ENCODE peak calls at places on chromosomes 7 and 10, in six cellular contexts. One of them, this sample, is unnamed.

GRCh38 chr7:142030294-142030693 is 34.6 kb downstream of the MGAM start:
- DNase-seq in coronary artery: no peak
- DNase-seq in AG08395: no peak
- DNase-seq in stimulated activated CD8-positive, alpha-beta memory T cell treated with anti-CD3 and anti-CD28 coated beads, Interleukin-7, amount 100 ng/mL, for 24 hours: no peak
- DNase-seq in NCI-H146: no peak
- DNase-seq in activated CD8-positive, alpha-beta T cell treated with anti-CD3 and anti-CD28 coated beads for 36 hours: no peak
- DNase-seq in this sample: no peak

GRCh38 chr7:123729217-123729578 is 19.6 kb downstream of the WASL start:
- DNase-seq in stimulated activated CD8-positive, alpha-beta memory T cell treated with anti-CD3 and anti-CD28 coated beads, Interleukin-7, amount 100 ng/mL, for 24 hours: no peak
- DNase-seq in NCI-H146: no peak
- DNase-seq in coronary artery: no peak
- DNase-seq in AG08395: no peak
- DNase-seq in activated CD8-positive, alpha-beta T cell treated with anti-CD3 and anti-CD28 coated beads for 36 hours: no peak
- DNase-seq in this sample: no peak

GRCh38 chr7:112173214-112173905 is 32.8 kb downstream of the DOCK4 start:
- DNase-seq in stimulated activated CD8-positive, alpha-beta memory T cell treated with anti-CD3 and anti-CD28 coated beads, Interleukin-7, amount 100 ng/mL, for 24 hours: no peak
- DNase-seq in coronary artery: no peak
- DNase-seq in activated CD8-positive, alpha-beta T cell treated with anti-CD3 and anti-CD28 coated beads for 36 hours: no peak
- DNase-seq in NCI-H146: peak; percentile 62
- DNase-seq in AG08395: peak; percentile 7
- DNase-seq in this sample: no peak

GRCh38 chr10:119206603-119207366 is 586 bp upstream of the GRK5 start:
- DNase-seq in NCI-H146: peak; percentile 70
- DNase-seq in activated CD8-positive, alpha-beta T cell treated with anti-CD3 and anti-CD28 coated beads for 36 hours: peak; percentile 72
- DNase-seq in AG08395: peak; percentile 75
- DNase-seq in stimulated activated CD8-positive, alpha-beta memory T cell treated with anti-CD3 and anti-CD28 coated beads, Interleukin-7, amount 100 ng/mL, for 24 hours: peak; percentile 37
- DNase-seq in coronary artery: peak; percentile 82
- DNase-seq in this sample: peak; percentile 93

GRCh38 chr7:91089382-91089963 is 174.8 kb upstream of the FZD1 start:
- DNase-seq in AG08395: peak; percentile 10
- DNase-seq in NCI-H146: peak; percentile 65
- DNase-seq in stimulated activated CD8-positive, alpha-beta memory T cell treated with anti-CD3 and anti-CD28 coated beads, Interleukin-7, amount 100 ng/mL, for 24 hours: no peak
- DNase-seq in coronary artery: no peak
- DNase-seq in activated CD8-positive, alpha-beta T cell treated with anti-CD3 and anti-CD28 coated beads for 36 hours: peak; percentile 8
- DNase-seq in this sample: no peak

GRCh38 chr7:156943091-156944041 is 6.1 kb upstream of the NOM1 start:
- DNase-seq in coronary artery: no peak
- DNase-seq in NCI-H146: peak; percentile 63
- DNase-seq in AG08395: no peak
- DNase-seq in activated CD8-positive, alpha-beta T cell treated with anti-CD3 and anti-CD28 coated beads for 36 hours: no peak
- DNase-seq in stimulated activated CD8-positive, alpha-beta memory T cell treated with anti-CD3 and anti-CD28 coated beads, Interleukin-7, amount 100 ng/mL, for 24 hours: no peak
- DNase-seq in this sample: no peak

GRCh38 chr7:12759112-12759511 is 71.7 kb downstream of the ARL4A start:
- DNase-seq in stimulated activated CD8-positive, alpha-beta memory T cell treated with anti-CD3 and anti-CD28 coated beads, Interleukin-7, amount 100 ng/mL, for 24 hours: no peak
- DNase-seq in AG08395: no peak
- DNase-seq in coronary artery: no peak
- DNase-seq in activated CD8-positive, alpha-beta T cell treated with anti-CD3 and anti-CD28 coated beads for 36 hours: no peak
- DNase-seq in NCI-H146: peak; percentile 47
- DNase-seq in this sample: no peak

GRCh38 chr7:131183611-131184119 is 144.0 kb upstream of the MKLN1 start:
- DNase-seq in coronary artery: no peak
- DNase-seq in AG08395: peak; percentile 17
- DNase-seq in activated CD8-positive, alpha-beta T cell treated with anti-CD3 and anti-CD28 coated beads for 36 hours: peak; percentile 47
- DNase-seq in NCI-H146: no peak
- DNase-seq in stimulated activated CD8-positive, alpha-beta memory T cell treated with anti-CD3 and anti-CD28 coated beads, Interleukin-7, amount 100 ng/mL, for 24 hours: no peak
- DNase-seq in this sample: no peak

GRCh38 chr10:71342850-71343773 is 24.1 kb downstream of the SLC29A3 start:
- DNase-seq in AG08395: no peak
- DNase-seq in stimulated activated CD8-positive, alpha-beta memory T cell treated with anti-CD3 and anti-CD28 coated beads, Interleukin-7, amount 100 ng/mL, for 24 hours: no peak
- DNase-seq in NCI-H146: no peak
- DNase-seq in coronary artery: no peak
- DNase-seq in activated CD8-positive, alpha-beta T cell treated with anti-CD3 and anti-CD28 coated beads for 36 hours: no peak
- DNase-seq in this sample: no peak

GRCh38 chr7:22858640-22859561 is 36.3 kb upstream of the TOMM7 start:
- DNase-seq in AG08395: peak; percentile 94
- DNase-seq in activated CD8-positive, alpha-beta T cell treated with anti-CD3 and anti-CD28 coated beads for 36 hours: peak; percentile 17
- DNase-seq in coronary artery: no peak
- DNase-seq in NCI-H146: no peak
- DNase-seq in stimulated activated CD8-positive, alpha-beta memory T cell treated with anti-CD3 and anti-CD28 coated beads, Interleukin-7, amount 100 ng/mL, for 24 hours: no peak
- DNase-seq in this sample: no peak

GRCh38 chr7:64886956-64887545 is 16.0 kb upstream of the ZNF273 start:
- DNase-seq in activated CD8-positive, alpha-beta T cell treated with anti-CD3 and anti-CD28 coated beads for 36 hours: no peak
- DNase-seq in AG08395: no peak
- DNase-seq in NCI-H146: no peak
- DNase-seq in coronary artery: no peak
- DNase-seq in stimulated activated CD8-positive, alpha-beta memory T cell treated with anti-CD3 and anti-CD28 coated beads, Interleukin-7, amount 100 ng/mL, for 24 hours: no peak
- DNase-seq in this sample: peak; percentile 28

GRCh38 chr10:43939389-43939938 is 290.8 kb upstream of the ZNF32 start:
- DNase-seq in activated CD8-positive, alpha-beta T cell treated with anti-CD3 and anti-CD28 coated beads for 36 hours: no peak
- DNase-seq in coronary artery: no peak
- DNase-seq in stimulated activated CD8-positive, alpha-beta memory T cell treated with anti-CD3 and anti-CD28 coated beads, Interleukin-7, amount 100 ng/mL, for 24 hours: no peak
- DNase-seq in NCI-H146: no peak
- DNase-seq in AG08395: no peak
- DNase-seq in this sample: no peak

GRCh38 chr10:26438534-26439269 is 561 bp downstream of the APBB1IP start:
- DNase-seq in AG08395: no peak
- DNase-seq in activated CD8-positive, alpha-beta T cell treated with anti-CD3 and anti-CD28 coated beads for 36 hours: peak; percentile 91
- DNase-seq in NCI-H146: no peak
- DNase-seq in coronary artery: peak; percentile 75
- DNase-seq in stimulated activated CD8-positive, alpha-beta memory T cell treated with anti-CD3 and anti-CD28 coated beads, Interleukin-7, amount 100 ng/mL, for 24 hours: no peak
- DNase-seq in this sample: peak; percentile 84

GRCh38 chr10:118106426-118106825 is 59.7 kb upstream of the RAB11FIP2 start:
- DNase-seq in stimulated activated CD8-positive, alpha-beta memory T cell treated with anti-CD3 and anti-CD28 coated beads, Interleukin-7, amount 100 ng/mL, for 24 hours: no peak
- DNase-seq in AG08395: no peak
- DNase-seq in NCI-H146: no peak
- DNase-seq in coronary artery: no peak
- DNase-seq in activated CD8-positive, alpha-beta T cell treated with anti-CD3 and anti-CD28 coated beads for 36 hours: peak; percentile 4
- DNase-seq in this sample: no peak

GRCh38 chr7:8051998-8052397 is 83.4 kb downstream of the GLCCI1 start:
- DNase-seq in coronary artery: no peak
- DNase-seq in AG08395: no peak
- DNase-seq in activated CD8-positive, alpha-beta T cell treated with anti-CD3 and anti-CD28 coated beads for 36 hours: no peak
- DNase-seq in NCI-H146: no peak
- DNase-seq in stimulated activated CD8-positive, alpha-beta memory T cell treated with anti-CD3 and anti-CD28 coated beads, Interleukin-7, amount 100 ng/mL, for 24 hours: no peak
- DNase-seq in this sample: no peak

GRCh38 chr10:3886666-3887251 is 101.8 kb upstream of the KLF6 start:
- DNase-seq in coronary artery: no peak
- DNase-seq in AG08395: peak; percentile 73
- DNase-seq in stimulated activated CD8-positive, alpha-beta memory T cell treated with anti-CD3 and anti-CD28 coated beads, Interleukin-7, amount 100 ng/mL, for 24 hours: no peak
- DNase-seq in NCI-H146: no peak
- DNase-seq in activated CD8-positive, alpha-beta T cell treated with anti-CD3 and anti-CD28 coated beads for 36 hours: no peak
- DNase-seq in this sample: no peak

GRCh38 chr7:155467846-155468821 is 10.2 kb downstream of the EN2 start:
- DNase-seq in stimulated activated CD8-positive, alpha-beta memory T cell treated with anti-CD3 and anti-CD28 coated beads, Interleukin-7, amount 100 ng/mL, for 24 hours: no peak
- DNase-seq in AG08395: no peak
- DNase-seq in coronary artery: no peak
- DNase-seq in NCI-H146: no peak
- DNase-seq in activated CD8-positive, alpha-beta T cell treated with anti-CD3 and anti-CD28 coated beads for 36 hours: no peak
- DNase-seq in this sample: peak; percentile 63

GRCh38 chr10:119161680-119162079 is 3.8 kb downstream of the SFXN4 start:
- DNase-seq in activated CD8-positive, alpha-beta T cell treated with anti-CD3 and anti-CD28 coated beads for 36 hours: no peak
- DNase-seq in NCI-H146: no peak
- DNase-seq in coronary artery: no peak
- DNase-seq in stimulated activated CD8-positive, alpha-beta memory T cell treated with anti-CD3 and anti-CD28 coated beads, Interleukin-7, amount 100 ng/mL, for 24 hours: no peak
- DNase-seq in AG08395: peak; percentile 33
- DNase-seq in this sample: peak; percentile 53

GRCh38 chr7:69871213-69871885 is 273.1 kb downstream of the AUTS2 start:
- DNase-seq in stimulated activated CD8-positive, alpha-beta memory T cell treated with anti-CD3 and anti-CD28 coated beads, Interleukin-7, amount 100 ng/mL, for 24 hours: no peak
- DNase-seq in AG08395: peak; percentile 65
- DNase-seq in NCI-H146: no peak
- DNase-seq in activated CD8-positive, alpha-beta T cell treated with anti-CD3 and anti-CD28 coated beads for 36 hours: no peak
- DNase-seq in coronary artery: no peak
- DNase-seq in this sample: no peak

GRCh38 chr7:141276031-141276430 is 202.2 kb downstream of the TMEM178B start:
- DNase-seq in coronary artery: no peak
- DNase-seq in NCI-H146: no peak
- DNase-seq in activated CD8-positive, alpha-beta T cell treated with anti-CD3 and anti-CD28 coated beads for 36 hours: no peak
- DNase-seq in AG08395: no peak
- DNase-seq in stimulated activated CD8-positive, alpha-beta memory T cell treated with anti-CD3 and anti-CD28 coated beads, Interleukin-7, amount 100 ng/mL, for 24 hours: no peak
- DNase-seq in this sample: no peak

GRCh38 chr7:34317039-34317438 is 341.0 kb upstream of the NPSR1 start:
- DNase-seq in AG08395: no peak
- DNase-seq in NCI-H146: no peak
- DNase-seq in activated CD8-positive, alpha-beta T cell treated with anti-CD3 and anti-CD28 coated beads for 36 hours: no peak
- DNase-seq in coronary artery: no peak
- DNase-seq in stimulated activated CD8-positive, alpha-beta memory T cell treated with anti-CD3 and anti-CD28 coated beads, Interleukin-7, amount 100 ng/mL, for 24 hours: no peak
- DNase-seq in this sample: no peak

GRCh38 chr10:109920011-109920410 is 3.3 kb downstream of the XPNPEP1 start:
- DNase-seq in coronary artery: no peak
- DNase-seq in NCI-H146: no peak
- DNase-seq in AG08395: no peak
- DNase-seq in activated CD8-positive, alpha-beta T cell treated with anti-CD3 and anti-CD28 coated beads for 36 hours: peak; percentile 59
- DNase-seq in stimulated activated CD8-positive, alpha-beta memory T cell treated with anti-CD3 and anti-CD28 coated beads, Interleukin-7, amount 100 ng/mL, for 24 hours: no peak
- DNase-seq in this sample: no peak

GRCh38 chr7:55046582-55047347 is 27.9 kb downstream of the EGFR start:
- DNase-seq in AG08395: no peak
- DNase-seq in coronary artery: no peak
- DNase-seq in stimulated activated CD8-positive, alpha-beta memory T cell treated with anti-CD3 and anti-CD28 coated beads, Interleukin-7, amount 100 ng/mL, for 24 hours: no peak
- DNase-seq in NCI-H146: no peak
- DNase-seq in activated CD8-positive, alpha-beta T cell treated with anti-CD3 and anti-CD28 coated beads for 36 hours: no peak
- DNase-seq in this sample: no peak

GRCh38 chr7:94366827-94367226 is 27.9 kb upstream of the COL1A2 start:
- DNase-seq in AG08395: no peak
- DNase-seq in activated CD8-positive, alpha-beta T cell treated with anti-CD3 and anti-CD28 coated beads for 36 hours: no peak
- DNase-seq in coronary artery: no peak
- DNase-seq in NCI-H146: no peak
- DNase-seq in stimulated activated CD8-positive, alpha-beta memory T cell treated with anti-CD3 and anti-CD28 coated beads, Interleukin-7, amount 100 ng/mL, for 24 hours: no peak
- DNase-seq in this sample: no peak

GRCh38 chr10:133086247-133086646 is 1.5 kb upstream of the ADGRA1 start:
- DNase-seq in activated CD8-positive, alpha-beta T cell treated with anti-CD3 and anti-CD28 coated beads for 36 hours: no peak
- DNase-seq in NCI-H146: no peak
- DNase-seq in AG08395: no peak
- DNase-seq in coronary artery: no peak
- DNase-seq in stimulated activated CD8-positive, alpha-beta memory T cell treated with anti-CD3 and anti-CD28 coated beads, Interleukin-7, amount 100 ng/mL, for 24 hours: no peak
- DNase-seq in this sample: no peak

GRCh38 chr7:104231054-104232046 is 23.5 kb upstream of the ORC5 start:
- DNase-seq in NCI-H146: peak; percentile 56
- DNase-seq in activated CD8-positive, alpha-beta T cell treated with anti-CD3 and anti-CD28 coated beads for 36 hours: peak; percentile 57
- DNase-seq in stimulated activated CD8-positive, alpha-beta memory T cell treated with anti-CD3 and anti-CD28 coated beads, Interleukin-7, amount 100 ng/mL, for 24 hours: no peak
- DNase-seq in coronary artery: no peak
- DNase-seq in AG08395: peak; percentile 71
- DNase-seq in this sample: peak; percentile 69

GRCh38 chr10:116007256-116007891 is 265.6 kb downstream of the GFRA1 start:
- DNase-seq in NCI-H146: no peak
- DNase-seq in coronary artery: no peak
- DNase-seq in activated CD8-positive, alpha-beta T cell treated with anti-CD3 and anti-CD28 coated beads for 36 hours: no peak
- DNase-seq in stimulated activated CD8-positive, alpha-beta memory T cell treated with anti-CD3 and anti-CD28 coated beads, Interleukin-7, amount 100 ng/mL, for 24 hours: no peak
- DNase-seq in AG08395: no peak
- DNase-seq in this sample: no peak

GRCh38 chr7:38291117-38291647 is 17.7 kb upstream of the TARP start:
- DNase-seq in NCI-H146: no peak
- DNase-seq in activated CD8-positive, alpha-beta T cell treated with anti-CD3 and anti-CD28 coated beads for 36 hours: no peak
- DNase-seq in AG08395: no peak
- DNase-seq in stimulated activated CD8-positive, alpha-beta memory T cell treated with anti-CD3 and anti-CD28 coated beads, Interleukin-7, amount 100 ng/mL, for 24 hours: no peak
- DNase-seq in coronary artery: no peak
- DNase-seq in this sample: no peak

GRCh38 chr7:91892821-91893340 is 12.4 kb upstream of the MTERF1 start:
- DNase-seq in AG08395: no peak
- DNase-seq in coronary artery: no peak
- DNase-seq in activated CD8-positive, alpha-beta T cell treated with anti-CD3 and anti-CD28 coated beads for 36 hours: no peak
- DNase-seq in stimulated activated CD8-positive, alpha-beta memory T cell treated with anti-CD3 and anti-CD28 coated beads, Interleukin-7, amount 100 ng/mL, for 24 hours: no peak
- DNase-seq in NCI-H146: peak; percentile 62
- DNase-seq in this sample: no peak

GRCh38 chr7:21898265-21898930 is 47.3 kb downstream of the CDCA7L start:
- DNase-seq in activated CD8-positive, alpha-beta T cell treated with anti-CD3 and anti-CD28 coated beads for 36 hours: peak; percentile 15
- DNase-seq in coronary artery: no peak
- DNase-seq in NCI-H146: no peak
- DNase-seq in stimulated activated CD8-positive, alpha-beta memory T cell treated with anti-CD3 and anti-CD28 coated beads, Interleukin-7, amount 100 ng/mL, for 24 hours: no peak
- DNase-seq in AG08395: no peak
- DNase-seq in this sample: no peak

GRCh38 chr7:23254051-23254681 is 7.6 kb downstream of the GPNMB start:
- DNase-seq in AG08395: no peak
- DNase-seq in stimulated activated CD8-positive, alpha-beta memory T cell treated with anti-CD3 and anti-CD28 coated beads, Interleukin-7, amount 100 ng/mL, for 24 hours: no peak
- DNase-seq in activated CD8-positive, alpha-beta T cell treated with anti-CD3 and anti-CD28 coated beads for 36 hours: no peak
- DNase-seq in NCI-H146: no peak
- DNase-seq in coronary artery: no peak
- DNase-seq in this sample: no peak

GRCh38 chr7:30921951-30922401 is 10.3 kb downstream of the AQP1 start:
- DNase-seq in AG08395: no peak
- DNase-seq in coronary artery: peak; percentile 71
- DNase-seq in stimulated activated CD8-positive, alpha-beta memory T cell treated with anti-CD3 and anti-CD28 coated beads, Interleukin-7, amount 100 ng/mL, for 24 hours: no peak
- DNase-seq in activated CD8-positive, alpha-beta T cell treated with anti-CD3 and anti-CD28 coated beads for 36 hours: no peak
- DNase-seq in NCI-H146: no peak
- DNase-seq in this sample: peak; percentile 67

GRCh38 chr10:33052476-33052875 is 94.4 kb upstream of the ITGB1 start:
- DNase-seq in NCI-H146: no peak
- DNase-seq in stimulated activated CD8-positive, alpha-beta memory T cell treated with anti-CD3 and anti-CD28 coated beads, Interleukin-7, amount 100 ng/mL, for 24 hours: no peak
- DNase-seq in AG08395: no peak
- DNase-seq in coronary artery: no peak
- DNase-seq in activated CD8-positive, alpha-beta T cell treated with anti-CD3 and anti-CD28 coated beads for 36 hours: no peak
- DNase-seq in this sample: no peak

GRCh38 chr7:14899065-14899464 is 3.5 kb downstream of the DGKB start:
- DNase-seq in AG08395: no peak
- DNase-seq in coronary artery: no peak
- DNase-seq in stimulated activated CD8-positive, alpha-beta memory T cell treated with anti-CD3 and anti-CD28 coated beads, Interleukin-7, amount 100 ng/mL, for 24 hours: no peak
- DNase-seq in activated CD8-positive, alpha-beta T cell treated with anti-CD3 and anti-CD28 coated beads for 36 hours: no peak
- DNase-seq in NCI-H146: no peak
- DNase-seq in this sample: no peak

GRCh38 chr10:110067960-110068770 is 60.4 kb downstream of the ADD3 start:
- DNase-seq in stimulated activated CD8-positive, alpha-beta memory T cell treated with anti-CD3 and anti-CD28 coated beads, Interleukin-7, amount 100 ng/mL, for 24 hours: no peak
- DNase-seq in activated CD8-positive, alpha-beta T cell treated with anti-CD3 and anti-CD28 coated beads for 36 hours: peak; percentile 72
- DNase-seq in coronary artery: no peak
- DNase-seq in NCI-H146: no peak
- DNase-seq in AG08395: peak; percentile 7
- DNase-seq in this sample: no peak

GRCh38 chr7:150937848-150938561 is 40.1 kb downstream of the KCNH2 start:
- DNase-seq in NCI-H146: peak; percentile 51
- DNase-seq in coronary artery: no peak
- DNase-seq in AG08395: peak; percentile 34
- DNase-seq in stimulated activated CD8-positive, alpha-beta memory T cell treated with anti-CD3 and anti-CD28 coated beads, Interleukin-7, amount 100 ng/mL, for 24 hours: no peak
- DNase-seq in activated CD8-positive, alpha-beta T cell treated with anti-CD3 and anti-CD28 coated beads for 36 hours: peak; percentile 62
- DNase-seq in this sample: peak; percentile 79

GRCh38 chr10:60521974-60522405 is 132.3 kb upstream of the ANK3 start:
- DNase-seq in NCI-H146: peak; percentile 99
- DNase-seq in activated CD8-positive, alpha-beta T cell treated with anti-CD3 and anti-CD28 coated beads for 36 hours: peak; percentile 13
- DNase-seq in AG08395: peak; percentile 38
- DNase-seq in stimulated activated CD8-positive, alpha-beta memory T cell treated with anti-CD3 and anti-CD28 coated beads, Interleukin-7, amount 100 ng/mL, for 24 hours: no peak
- DNase-seq in coronary artery: no peak
- DNase-seq in this sample: no peak